ENCODE peak calls at places on chromosomes 4 and X, in nine cellular contexts. One of them, this sample, is unnamed.
A peak's percentile ranks its signal among the peaks of the same experiment; 100 is the strongest.

GRCh38 chrX:50586980-50587379 is 116.4 kb upstream of the DGKK start:
- DNase-seq in GM10248: no peak
- DNase-seq in endothelial cell: no peak
- DNase-seq in BE2C: no peak
- DNase-seq in mammary epithelial cell: no peak
- DNase-seq in Calu3: no peak
- DNase-seq in frontal cortex: no peak
- DNase-seq in activated CD8-positive, alpha-beta T cell treated with anti-CD3 and anti-CD28 coated beads, Interleukin-2, amount 10 ng/mL, durations not matched to agents 7 days and 5 days: no peak
- DNase-seq in left colon: no peak
- DNase-seq in this sample: no peak

GRCh38 chrX:151609222-151609621 is 45.7 kb downstream of the PASD1 start:
- DNase-seq in GM10248: no peak
- DNase-seq in endothelial cell: no peak
- DNase-seq in BE2C: no peak
- DNase-seq in mammary epithelial cell: no peak
- DNase-seq in Calu3: no peak
- DNase-seq in frontal cortex: no peak
- DNase-seq in activated CD8-positive, alpha-beta T cell treated with anti-CD3 and anti-CD28 coated beads, Interleukin-2, amount 10 ng/mL, durations not matched to agents 7 days and 5 days: no peak
- DNase-seq in left colon: no peak
- DNase-seq in this sample: no peak

GRCh38 chrX:16188687-16189086 is 21.4 kb downstream of the MAGEB17 start:
- DNase-seq in GM10248: no peak
- DNase-seq in endothelial cell: no peak
- DNase-seq in BE2C: no peak
- DNase-seq in mammary epithelial cell: peak; percentile 4
- DNase-seq in Calu3: no peak
- DNase-seq in frontal cortex: no peak
- DNase-seq in activated CD8-positive, alpha-beta T cell treated with anti-CD3 and anti-CD28 coated beads, Interleukin-2, amount 10 ng/mL, durations not matched to agents 7 days and 5 days: no peak
- DNase-seq in left colon: no peak
- DNase-seq in this sample: no peak

GRCh38 chr4:121459056-121459455 is 78.2 kb upstream of the QRFPR start:
- DNase-seq in GM10248: no peak
- DNase-seq in endothelial cell: no peak
- DNase-seq in BE2C: no peak
- DNase-seq in mammary epithelial cell: no peak
- DNase-seq in Calu3: no peak
- DNase-seq in frontal cortex: no peak
- DNase-seq in activated CD8-positive, alpha-beta T cell treated with anti-CD3 and anti-CD28 coated beads, Interleukin-2, amount 10 ng/mL, durations not matched to agents 7 days and 5 days: no peak
- DNase-seq in left colon: no peak
- DNase-seq in this sample: no peak

GRCh38 chrX:136063340-136064079 is 78.3 kb downstream of the SLC9A6 start:
- DNase-seq in GM10248: no peak
- DNase-seq in endothelial cell: no peak
- DNase-seq in BE2C: no peak
- DNase-seq in mammary epithelial cell: no peak
- DNase-seq in Calu3: no peak
- DNase-seq in frontal cortex: no peak
- DNase-seq in activated CD8-positive, alpha-beta T cell treated with anti-CD3 and anti-CD28 coated beads, Interleukin-2, amount 10 ng/mL, durations not matched to agents 7 days and 5 days: no peak
- DNase-seq in left colon: no peak
- DNase-seq in this sample: no peak

GRCh38 chrX:71573591-71573990 is 4.6 kb upstream of the GCNA start:
- DNase-seq in GM10248: no peak
- DNase-seq in endothelial cell: no peak
- DNase-seq in BE2C: no peak
- DNase-seq in mammary epithelial cell: no peak
- DNase-seq in Calu3: no peak
- DNase-seq in frontal cortex: no peak
- DNase-seq in activated CD8-positive, alpha-beta T cell treated with anti-CD3 and anti-CD28 coated beads, Interleukin-2, amount 10 ng/mL, durations not matched to agents 7 days and 5 days: no peak
- DNase-seq in left colon: no peak
- DNase-seq in this sample: no peak

GRCh38 chr4:10080874-10081606 is 35.6 kb downstream of the WDR1 start:
- DNase-seq in GM10248: no peak
- DNase-seq in endothelial cell: no peak
- DNase-seq in BE2C: no peak
- DNase-seq in mammary epithelial cell: no peak
- DNase-seq in Calu3: no peak
- DNase-seq in frontal cortex: peak; percentile 19
- DNase-seq in activated CD8-positive, alpha-beta T cell treated with anti-CD3 and anti-CD28 coated beads, Interleukin-2, amount 10 ng/mL, durations not matched to agents 7 days and 5 days: no peak
- DNase-seq in left colon: no peak
- DNase-seq in this sample: no peak

GRCh38 chr4:83386931-83387897 is 52.6 kb upstream of the HPSE start:
- DNase-seq in GM10248: no peak
- DNase-seq in endothelial cell: no peak
- DNase-seq in BE2C: no peak
- DNase-seq in mammary epithelial cell: peak; percentile 37
- DNase-seq in Calu3: no peak
- DNase-seq in frontal cortex: no peak
- DNase-seq in activated CD8-positive, alpha-beta T cell treated with anti-CD3 and anti-CD28 coated beads, Interleukin-2, amount 10 ng/mL, durations not matched to agents 7 days and 5 days: no peak
- DNase-seq in left colon: no peak
- DNase-seq in this sample: no peak

GRCh38 chr4:177489847-177490246 is 47.6 kb upstream of the AGA start:
- DNase-seq in GM10248: no peak
- DNase-seq in endothelial cell: no peak
- DNase-seq in BE2C: no peak
- DNase-seq in mammary epithelial cell: peak; percentile 71
- DNase-seq in Calu3: no peak
- DNase-seq in frontal cortex: no peak
- DNase-seq in activated CD8-positive, alpha-beta T cell treated with anti-CD3 and anti-CD28 coated beads, Interleukin-2, amount 10 ng/mL, durations not matched to agents 7 days and 5 days: no peak
- DNase-seq in left colon: no peak
- DNase-seq in this sample: no peak

GRCh38 chr4:8265171-8265929 is 4.2 kb upstream of the HTRA3 start:
- DNase-seq in GM10248: no peak
- DNase-seq in endothelial cell: no peak
- DNase-seq in BE2C: no peak
- DNase-seq in mammary epithelial cell: no peak
- DNase-seq in Calu3: no peak
- DNase-seq in frontal cortex: no peak
- DNase-seq in activated CD8-positive, alpha-beta T cell treated with anti-CD3 and anti-CD28 coated beads, Interleukin-2, amount 10 ng/mL, durations not matched to agents 7 days and 5 days: no peak
- DNase-seq in left colon: no peak
- DNase-seq in this sample: no peak

GRCh38 chr4:8257854-8258253 is 11.7 kb upstream of the HTRA3 start:
- DNase-seq in GM10248: no peak
- DNase-seq in endothelial cell: no peak
- DNase-seq in BE2C: no peak
- DNase-seq in mammary epithelial cell: no peak
- DNase-seq in Calu3: no peak
- DNase-seq in frontal cortex: no peak
- DNase-seq in activated CD8-positive, alpha-beta T cell treated with anti-CD3 and anti-CD28 coated beads, Interleukin-2, amount 10 ng/mL, durations not matched to agents 7 days and 5 days: no peak
- DNase-seq in left colon: no peak
- DNase-seq in this sample: no peak

GRCh38 chr4:71290074-71290473 is 48.7 kb upstream of the SLC4A4 start:
- DNase-seq in GM10248: no peak
- DNase-seq in endothelial cell: no peak
- DNase-seq in BE2C: no peak
- DNase-seq in mammary epithelial cell: peak; percentile 10
- DNase-seq in Calu3: no peak
- DNase-seq in frontal cortex: no peak
- DNase-seq in activated CD8-positive, alpha-beta T cell treated with anti-CD3 and anti-CD28 coated beads, Interleukin-2, amount 10 ng/mL, durations not matched to agents 7 days and 5 days: no peak
- DNase-seq in left colon: no peak
- DNase-seq in this sample: no peak

GRCh38 chr4:1873776-1874175 is 2.6 kb downstream of the NSD2 start:
- DNase-seq in GM10248: no peak
- DNase-seq in endothelial cell: no peak
- DNase-seq in BE2C: no peak
- DNase-seq in mammary epithelial cell: no peak
- DNase-seq in Calu3: no peak
- DNase-seq in frontal cortex: no peak
- DNase-seq in activated CD8-positive, alpha-beta T cell treated with anti-CD3 and anti-CD28 coated beads, Interleukin-2, amount 10 ng/mL, durations not matched to agents 7 days and 5 days: no peak
- DNase-seq in left colon: no peak
- DNase-seq in this sample: no peak

GRCh38 chrX:119696251-119696890 is 3.4 kb upstream of the SEPTIN6 start:
- DNase-seq in GM10248: no peak
- DNase-seq in endothelial cell: no peak
- DNase-seq in BE2C: no peak
- DNase-seq in mammary epithelial cell: no peak
- DNase-seq in Calu3: no peak
- DNase-seq in frontal cortex: no peak
- DNase-seq in activated CD8-positive, alpha-beta T cell treated with anti-CD3 and anti-CD28 coated beads, Interleukin-2, amount 10 ng/mL, durations not matched to agents 7 days and 5 days: no peak
- DNase-seq in left colon: no peak
- DNase-seq in this sample: no peak

GRCh38 chr4:56215901-56216300 is 171.4 kb downstream of the AASDH start:
- DNase-seq in GM10248: no peak
- DNase-seq in endothelial cell: peak; percentile 7
- DNase-seq in BE2C: peak; percentile 24
- DNase-seq in mammary epithelial cell: peak; percentile 15
- DNase-seq in Calu3: peak; percentile 58
- DNase-seq in frontal cortex: no peak
- DNase-seq in activated CD8-positive, alpha-beta T cell treated with anti-CD3 and anti-CD28 coated beads, Interleukin-2, amount 10 ng/mL, durations not matched to agents 7 days and 5 days: no peak
- DNase-seq in left colon: peak; percentile 83
- DNase-seq in this sample: peak; percentile 12

GRCh38 chrX:2595258-2595657 is 94.5 kb upstream of the DHRSX start:
- DNase-seq in GM10248: no peak
- DNase-seq in endothelial cell: no peak
- DNase-seq in BE2C: no peak
- DNase-seq in mammary epithelial cell: peak; percentile 78
- DNase-seq in Calu3: no peak
- DNase-seq in frontal cortex: no peak
- DNase-seq in activated CD8-positive, alpha-beta T cell treated with anti-CD3 and anti-CD28 coated beads, Interleukin-2, amount 10 ng/mL, durations not matched to agents 7 days and 5 days: no peak
- DNase-seq in left colon: no peak
- DNase-seq in this sample: no peak

GRCh38 chr4:65021737-65022136 is 612.5 kb upstream of the TECRL start:
- DNase-seq in GM10248: no peak
- DNase-seq in endothelial cell: no peak
- DNase-seq in BE2C: peak; percentile 57
- DNase-seq in mammary epithelial cell: no peak
- DNase-seq in Calu3: no peak
- DNase-seq in frontal cortex: no peak
- DNase-seq in activated CD8-positive, alpha-beta T cell treated with anti-CD3 and anti-CD28 coated beads, Interleukin-2, amount 10 ng/mL, durations not matched to agents 7 days and 5 days: no peak
- DNase-seq in left colon: no peak
- DNase-seq in this sample: no peak

GRCh38 chrX:25178555-25178954 is 162.8 kb upstream of the ARX start:
- DNase-seq in GM10248: no peak
- DNase-seq in endothelial cell: no peak
- DNase-seq in BE2C: no peak
- DNase-seq in mammary epithelial cell: no peak
- DNase-seq in Calu3: no peak
- DNase-seq in frontal cortex: no peak
- DNase-seq in activated CD8-positive, alpha-beta T cell treated with anti-CD3 and anti-CD28 coated beads, Interleukin-2, amount 10 ng/mL, durations not matched to agents 7 days and 5 days: no peak
- DNase-seq in left colon: no peak
- DNase-seq in this sample: no peak

GRCh38 chr4:86891785-86892638 is at the start of gene C4orf36:
- DNase-seq in GM10248: peak; percentile 63
- DNase-seq in endothelial cell: peak; percentile 56
- DNase-seq in BE2C: peak; percentile 72
- DNase-seq in mammary epithelial cell: peak; percentile 92
- DNase-seq in Calu3: peak; percentile 79
- DNase-seq in frontal cortex: peak; percentile 63
- DNase-seq in activated CD8-positive, alpha-beta T cell treated with anti-CD3 and anti-CD28 coated beads, Interleukin-2, amount 10 ng/mL, durations not matched to agents 7 days and 5 days: peak; percentile 38
- DNase-seq in left colon: peak; percentile 55
- DNase-seq in this sample: peak; percentile 76

GRCh38 chr4:88807499-88807898 is 109.9 kb upstream of the NAP1L5 start:
- DNase-seq in GM10248: no peak
- DNase-seq in endothelial cell: no peak
- DNase-seq in BE2C: no peak
- DNase-seq in mammary epithelial cell: no peak
- DNase-seq in Calu3: no peak
- DNase-seq in frontal cortex: no peak
- DNase-seq in activated CD8-positive, alpha-beta T cell treated with anti-CD3 and anti-CD28 coated beads, Interleukin-2, amount 10 ng/mL, durations not matched to agents 7 days and 5 days: no peak
- DNase-seq in left colon: no peak
- DNase-seq in this sample: no peak

GRCh38 chrX:33041141-33041540 is 170.2 kb downstream of the DMD start:
- DNase-seq in GM10248: no peak
- DNase-seq in endothelial cell: no peak
- DNase-seq in BE2C: no peak
- DNase-seq in mammary epithelial cell: no peak
- DNase-seq in Calu3: no peak
- DNase-seq in frontal cortex: no peak
- DNase-seq in activated CD8-positive, alpha-beta T cell treated with anti-CD3 and anti-CD28 coated beads, Interleukin-2, amount 10 ng/mL, durations not matched to agents 7 days and 5 days: no peak
- DNase-seq in left colon: no peak
- DNase-seq in this sample: no peak

GRCh38 chr4:81499840-81500239 is 28.1 kb upstream of the RASGEF1B start:
- DNase-seq in GM10248: no peak
- DNase-seq in endothelial cell: no peak
- DNase-seq in BE2C: no peak
- DNase-seq in mammary epithelial cell: no peak
- DNase-seq in Calu3: no peak
- DNase-seq in frontal cortex: no peak
- DNase-seq in activated CD8-positive, alpha-beta T cell treated with anti-CD3 and anti-CD28 coated beads, Interleukin-2, amount 10 ng/mL, durations not matched to agents 7 days and 5 days: no peak
- DNase-seq in left colon: peak; percentile 38
- DNase-seq in this sample: no peak

GRCh38 chr4:92175250-92175649 is 128.5 kb upstream of the GRID2 start:
- DNase-seq in GM10248: no peak
- DNase-seq in endothelial cell: no peak
- DNase-seq in BE2C: no peak
- DNase-seq in mammary epithelial cell: no peak
- DNase-seq in Calu3: no peak
- DNase-seq in frontal cortex: no peak
- DNase-seq in activated CD8-positive, alpha-beta T cell treated with anti-CD3 and anti-CD28 coated beads, Interleukin-2, amount 10 ng/mL, durations not matched to agents 7 days and 5 days: no peak
- DNase-seq in left colon: no peak
- DNase-seq in this sample: no peak

GRCh38 chr4:133154725-133155124 is 5.6 kb downstream of the PCDH10 start:
- DNase-seq in GM10248: peak; percentile 15
- DNase-seq in endothelial cell: peak; percentile 33
- DNase-seq in BE2C: peak; percentile 41
- DNase-seq in mammary epithelial cell: no peak
- DNase-seq in Calu3: peak; percentile 8
- DNase-seq in frontal cortex: no peak
- DNase-seq in activated CD8-positive, alpha-beta T cell treated with anti-CD3 and anti-CD28 coated beads, Interleukin-2, amount 10 ng/mL, durations not matched to agents 7 days and 5 days: no peak
- DNase-seq in left colon: no peak
- DNase-seq in this sample: peak; percentile 31

GRCh38 chr4:6275351-6275750 is 5.7 kb downstream of the WFS1 start:
- DNase-seq in GM10248: no peak
- DNase-seq in endothelial cell: no peak
- DNase-seq in BE2C: no peak
- DNase-seq in mammary epithelial cell: no peak
- DNase-seq in Calu3: no peak
- DNase-seq in frontal cortex: no peak
- DNase-seq in activated CD8-positive, alpha-beta T cell treated with anti-CD3 and anti-CD28 coated beads, Interleukin-2, amount 10 ng/mL, durations not matched to agents 7 days and 5 days: no peak
- DNase-seq in left colon: no peak
- DNase-seq in this sample: no peak

GRCh38 chr4:112236040-112236439 is 4.5 kb downstream of the AP1AR start:
- DNase-seq in GM10248: no peak
- DNase-seq in endothelial cell: no peak
- DNase-seq in BE2C: no peak
- DNase-seq in mammary epithelial cell: no peak
- DNase-seq in Calu3: no peak
- DNase-seq in frontal cortex: no peak
- DNase-seq in activated CD8-positive, alpha-beta T cell treated with anti-CD3 and anti-CD28 coated beads, Interleukin-2, amount 10 ng/mL, durations not matched to agents 7 days and 5 days: no peak
- DNase-seq in left colon: no peak
- DNase-seq in this sample: no peak

GRCh38 chr4:29319663-29320340 is 1400.4 kb upstream of the PCDH7 start:
- DNase-seq in GM10248: no peak
- DNase-seq in endothelial cell: no peak
- DNase-seq in BE2C: no peak
- DNase-seq in mammary epithelial cell: no peak
- DNase-seq in Calu3: no peak
- DNase-seq in frontal cortex: no peak
- DNase-seq in activated CD8-positive, alpha-beta T cell treated with anti-CD3 and anti-CD28 coated beads, Interleukin-2, amount 10 ng/mL, durations not matched to agents 7 days and 5 days: no peak
- DNase-seq in left colon: no peak
- DNase-seq in this sample: no peak

GRCh38 chr4:155025762-155026457 is 182.5 kb upstream of the NPY2R start:
- DNase-seq in GM10248: no peak
- DNase-seq in endothelial cell: peak; percentile 71
- DNase-seq in BE2C: peak; percentile 46
- DNase-seq in mammary epithelial cell: peak; percentile 36
- DNase-seq in Calu3: peak; percentile 36
- DNase-seq in frontal cortex: no peak
- DNase-seq in activated CD8-positive, alpha-beta T cell treated with anti-CD3 and anti-CD28 coated beads, Interleukin-2, amount 10 ng/mL, durations not matched to agents 7 days and 5 days: peak; percentile 31
- DNase-seq in left colon: peak; percentile 29
- DNase-seq in this sample: peak; percentile 70

GRCh38 chr4:17811078-17811603 is 362 bp downstream of the NCAPG start:
- DNase-seq in GM10248: no peak
- DNase-seq in endothelial cell: no peak
- DNase-seq in BE2C: no peak
- DNase-seq in mammary epithelial cell: no peak
- DNase-seq in Calu3: no peak
- DNase-seq in frontal cortex: no peak
- DNase-seq in activated CD8-positive, alpha-beta T cell treated with anti-CD3 and anti-CD28 coated beads, Interleukin-2, amount 10 ng/mL, durations not matched to agents 7 days and 5 days: peak; percentile 45
- DNase-seq in left colon: peak; percentile 27
- DNase-seq in this sample: no peak

GRCh38 chr4:144732584-144733130 is 86.7 kb downstream of the HHIP start:
- DNase-seq in GM10248: no peak
- DNase-seq in endothelial cell: no peak
- DNase-seq in BE2C: no peak
- DNase-seq in mammary epithelial cell: peak; percentile 16
- DNase-seq in Calu3: no peak
- DNase-seq in frontal cortex: no peak
- DNase-seq in activated CD8-positive, alpha-beta T cell treated with anti-CD3 and anti-CD28 coated beads, Interleukin-2, amount 10 ng/mL, durations not matched to agents 7 days and 5 days: no peak
- DNase-seq in left colon: no peak
- DNase-seq in this sample: no peak

GRCh38 chr4:44661940-44662622 is 10.7 kb upstream of the YIPF7 start:
- DNase-seq in GM10248: no peak
- DNase-seq in endothelial cell: no peak
- DNase-seq in BE2C: no peak
- DNase-seq in mammary epithelial cell: peak; percentile 46
- DNase-seq in Calu3: no peak
- DNase-seq in frontal cortex: no peak
- DNase-seq in activated CD8-positive, alpha-beta T cell treated with anti-CD3 and anti-CD28 coated beads, Interleukin-2, amount 10 ng/mL, durations not matched to agents 7 days and 5 days: no peak
- DNase-seq in left colon: no peak
- DNase-seq in this sample: peak; percentile 17